ENCODE peak calls at places on chromosomes 2 and 18, in seven cellular contexts. One of them, this sample, is unnamed.

GRCh38 chr18:77776104-77776503 is 526.5 kb downstream of the GALR1 start:
- DNase-seq in EH: no peak
- DNase-seq in activated naive CD8-positive, alpha-beta T cell treated with anti-CD3 and anti-CD28 coated beads, Interleukin-2, amount 10 ng/mL, durations not matched to agents 7 days and 5 days: no peak
- DNase-seq in stimulated activated CD8-positive, alpha-beta memory T cell treated with anti-CD3 and anti-CD28 coated beads, Interleukin-7, amount 100 ng/mL, for 24 hours: no peak
- DNase-seq in kidney epithelial cell: no peak
- DNase-seq in NCI-H510A: no peak
- DNase-seq in neural crest cell: no peak
- DNase-seq in this sample: no peak

GRCh38 chr2:170878505-170878904 is 50.5 kb upstream of the GORASP2 start:
- DNase-seq in kidney epithelial cell: no peak
- DNase-seq in stimulated activated CD8-positive, alpha-beta memory T cell treated with anti-CD3 and anti-CD28 coated beads, Interleukin-7, amount 100 ng/mL, for 24 hours: no peak
- DNase-seq in neural crest cell: no peak
- DNase-seq in activated naive CD8-positive, alpha-beta T cell treated with anti-CD3 and anti-CD28 coated beads, Interleukin-2, amount 10 ng/mL, durations not matched to agents 7 days and 5 days: no peak
- DNase-seq in EH: no peak
- DNase-seq in NCI-H510A: no peak
- DNase-seq in this sample: no peak

GRCh38 chr18:78448106-78448505 is 531.5 kb upstream of the SALL3 start:
- DNase-seq in activated naive CD8-positive, alpha-beta T cell treated with anti-CD3 and anti-CD28 coated beads, Interleukin-2, amount 10 ng/mL, durations not matched to agents 7 days and 5 days: no peak
- DNase-seq in neural crest cell: no peak
- DNase-seq in NCI-H510A: no peak
- DNase-seq in kidney epithelial cell: no peak
- DNase-seq in EH: no peak
- DNase-seq in stimulated activated CD8-positive, alpha-beta memory T cell treated with anti-CD3 and anti-CD28 coated beads, Interleukin-7, amount 100 ng/mL, for 24 hours: no peak
- DNase-seq in this sample: no peak

GRCh38 chr2:186675380-186675779 is 18.5 kb upstream of the FAM171B start:
- DNase-seq in kidney epithelial cell: no peak
- DNase-seq in NCI-H510A: no peak
- DNase-seq in EH: peak
- DNase-seq in activated naive CD8-positive, alpha-beta T cell treated with anti-CD3 and anti-CD28 coated beads, Interleukin-2, amount 10 ng/mL, durations not matched to agents 7 days and 5 days: no peak
- DNase-seq in neural crest cell: no peak
- DNase-seq in stimulated activated CD8-positive, alpha-beta memory T cell treated with anti-CD3 and anti-CD28 coated beads, Interleukin-7, amount 100 ng/mL, for 24 hours: no peak
- DNase-seq in this sample: no peak

GRCh38 chr2:46732127-46732526 is 183.5 kb downstream of the MCFD2 start:
- DNase-seq in EH: no peak
- DNase-seq in stimulated activated CD8-positive, alpha-beta memory T cell treated with anti-CD3 and anti-CD28 coated beads, Interleukin-7, amount 100 ng/mL, for 24 hours: no peak
- DNase-seq in neural crest cell: no peak
- DNase-seq in activated naive CD8-positive, alpha-beta T cell treated with anti-CD3 and anti-CD28 coated beads, Interleukin-2, amount 10 ng/mL, durations not matched to agents 7 days and 5 days: no peak
- DNase-seq in kidney epithelial cell: no peak
- DNase-seq in NCI-H510A: no peak
- DNase-seq in this sample: no peak

GRCh38 chr18:13051950-13052349 is 60.8 kb downstream of the CEP192 start:
- DNase-seq in neural crest cell: no peak
- DNase-seq in stimulated activated CD8-positive, alpha-beta memory T cell treated with anti-CD3 and anti-CD28 coated beads, Interleukin-7, amount 100 ng/mL, for 24 hours: no peak
- DNase-seq in kidney epithelial cell: no peak
- DNase-seq in activated naive CD8-positive, alpha-beta T cell treated with anti-CD3 and anti-CD28 coated beads, Interleukin-2, amount 10 ng/mL, durations not matched to agents 7 days and 5 days: no peak
- DNase-seq in EH: no peak
- DNase-seq in NCI-H510A: no peak
- DNase-seq in this sample: no peak

GRCh38 chr2:204900910-204901309 is 355.6 kb downstream of the PARD3B start:
- DNase-seq in kidney epithelial cell: no peak
- DNase-seq in activated naive CD8-positive, alpha-beta T cell treated with anti-CD3 and anti-CD28 coated beads, Interleukin-2, amount 10 ng/mL, durations not matched to agents 7 days and 5 days: no peak
- DNase-seq in stimulated activated CD8-positive, alpha-beta memory T cell treated with anti-CD3 and anti-CD28 coated beads, Interleukin-7, amount 100 ng/mL, for 24 hours: no peak
- DNase-seq in neural crest cell: no peak
- DNase-seq in EH: peak
- DNase-seq in NCI-H510A: peak
- DNase-seq in this sample: no peak

GRCh38 chr2:36380624-36381481 is 25.3 kb downstream of the CRIM1 start:
- DNase-seq in NCI-H510A: no peak
- DNase-seq in stimulated activated CD8-positive, alpha-beta memory T cell treated with anti-CD3 and anti-CD28 coated beads, Interleukin-7, amount 100 ng/mL, for 24 hours: no peak
- DNase-seq in activated naive CD8-positive, alpha-beta T cell treated with anti-CD3 and anti-CD28 coated beads, Interleukin-2, amount 10 ng/mL, durations not matched to agents 7 days and 5 days: no peak
- DNase-seq in neural crest cell: no peak
- DNase-seq in kidney epithelial cell: peak
- DNase-seq in EH: peak
- DNase-seq in this sample: no peak

GRCh38 chr18:43931439-43931838 is 654.1 kb upstream of the SYT4 start:
- DNase-seq in stimulated activated CD8-positive, alpha-beta memory T cell treated with anti-CD3 and anti-CD28 coated beads, Interleukin-7, amount 100 ng/mL, for 24 hours: no peak
- DNase-seq in neural crest cell: no peak
- DNase-seq in EH: no peak
- DNase-seq in NCI-H510A: no peak
- DNase-seq in activated naive CD8-positive, alpha-beta T cell treated with anti-CD3 and anti-CD28 coated beads, Interleukin-2, amount 10 ng/mL, durations not matched to agents 7 days and 5 days: no peak
- DNase-seq in kidney epithelial cell: no peak
- DNase-seq in this sample: no peak

GRCh38 chr2:28558918-28559317 is 63.1 kb downstream of the PLB1 start:
- DNase-seq in kidney epithelial cell: no peak
- DNase-seq in neural crest cell: no peak
- DNase-seq in stimulated activated CD8-positive, alpha-beta memory T cell treated with anti-CD3 and anti-CD28 coated beads, Interleukin-7, amount 100 ng/mL, for 24 hours: no peak
- DNase-seq in activated naive CD8-positive, alpha-beta T cell treated with anti-CD3 and anti-CD28 coated beads, Interleukin-2, amount 10 ng/mL, durations not matched to agents 7 days and 5 days: no peak
- DNase-seq in EH: peak
- DNase-seq in NCI-H510A: no peak
- DNase-seq in this sample: no peak

GRCh38 chr2:200742426-200742825 is 69.3 kb upstream of the BZW1 start:
- DNase-seq in NCI-H510A: no peak
- DNase-seq in stimulated activated CD8-positive, alpha-beta memory T cell treated with anti-CD3 and anti-CD28 coated beads, Interleukin-7, amount 100 ng/mL, for 24 hours: no peak
- DNase-seq in neural crest cell: no peak
- DNase-seq in activated naive CD8-positive, alpha-beta T cell treated with anti-CD3 and anti-CD28 coated beads, Interleukin-2, amount 10 ng/mL, durations not matched to agents 7 days and 5 days: no peak
- DNase-seq in EH: peak
- DNase-seq in kidney epithelial cell: no peak
- DNase-seq in this sample: no peak

GRCh38 chr2:23404426-23404825 is 19.4 kb downstream of the KLHL29 start:
- DNase-seq in stimulated activated CD8-positive, alpha-beta memory T cell treated with anti-CD3 and anti-CD28 coated beads, Interleukin-7, amount 100 ng/mL, for 24 hours: no peak
- DNase-seq in NCI-H510A: peak
- DNase-seq in activated naive CD8-positive, alpha-beta T cell treated with anti-CD3 and anti-CD28 coated beads, Interleukin-2, amount 10 ng/mL, durations not matched to agents 7 days and 5 days: no peak
- DNase-seq in neural crest cell: no peak
- DNase-seq in kidney epithelial cell: peak
- DNase-seq in EH: peak
- DNase-seq in this sample: no peak

GRCh38 chr2:107108556-107108955 is 222.6 kb upstream of the ST6GAL2 start:
- DNase-seq in kidney epithelial cell: no peak
- DNase-seq in EH: peak
- DNase-seq in stimulated activated CD8-positive, alpha-beta memory T cell treated with anti-CD3 and anti-CD28 coated beads, Interleukin-7, amount 100 ng/mL, for 24 hours: no peak
- DNase-seq in neural crest cell: no peak
- DNase-seq in NCI-H510A: no peak
- DNase-seq in activated naive CD8-positive, alpha-beta T cell treated with anti-CD3 and anti-CD28 coated beads, Interleukin-2, amount 10 ng/mL, durations not matched to agents 7 days and 5 days: no peak
- DNase-seq in this sample: no peak

GRCh38 chr18:12579775-12580174 is 78.1 kb downstream of the SPIRE1 start:
- DNase-seq in EH: no peak
- DNase-seq in NCI-H510A: no peak
- DNase-seq in neural crest cell: no peak
- DNase-seq in kidney epithelial cell: no peak
- DNase-seq in stimulated activated CD8-positive, alpha-beta memory T cell treated with anti-CD3 and anti-CD28 coated beads, Interleukin-7, amount 100 ng/mL, for 24 hours: no peak
- DNase-seq in activated naive CD8-positive, alpha-beta T cell treated with anti-CD3 and anti-CD28 coated beads, Interleukin-2, amount 10 ng/mL, durations not matched to agents 7 days and 5 days: no peak
- DNase-seq in this sample: no peak

GRCh38 chr2:240930096-240930630 is 24.0 kb downstream of the CROCC2 start:
- DNase-seq in kidney epithelial cell: no peak
- DNase-seq in NCI-H510A: no peak
- DNase-seq in activated naive CD8-positive, alpha-beta T cell treated with anti-CD3 and anti-CD28 coated beads, Interleukin-2, amount 10 ng/mL, durations not matched to agents 7 days and 5 days: no peak
- DNase-seq in stimulated activated CD8-positive, alpha-beta memory T cell treated with anti-CD3 and anti-CD28 coated beads, Interleukin-7, amount 100 ng/mL, for 24 hours: no peak
- DNase-seq in EH: no peak
- DNase-seq in neural crest cell: no peak
- DNase-seq in this sample: no peak

GRCh38 chr18:49529596-49529995 is 32.3 kb upstream of the LIPG start:
- DNase-seq in activated naive CD8-positive, alpha-beta T cell treated with anti-CD3 and anti-CD28 coated beads, Interleukin-2, amount 10 ng/mL, durations not matched to agents 7 days and 5 days: no peak
- DNase-seq in stimulated activated CD8-positive, alpha-beta memory T cell treated with anti-CD3 and anti-CD28 coated beads, Interleukin-7, amount 100 ng/mL, for 24 hours: no peak
- DNase-seq in NCI-H510A: no peak
- DNase-seq in EH: no peak
- DNase-seq in neural crest cell: no peak
- DNase-seq in kidney epithelial cell: no peak
- DNase-seq in this sample: no peak

GRCh38 chr2:8501061-8501460 is 180.8 kb upstream of the ID2 start:
- DNase-seq in NCI-H510A: no peak
- DNase-seq in EH: no peak
- DNase-seq in kidney epithelial cell: no peak
- DNase-seq in neural crest cell: no peak
- DNase-seq in activated naive CD8-positive, alpha-beta T cell treated with anti-CD3 and anti-CD28 coated beads, Interleukin-2, amount 10 ng/mL, durations not matched to agents 7 days and 5 days: peak
- DNase-seq in stimulated activated CD8-positive, alpha-beta memory T cell treated with anti-CD3 and anti-CD28 coated beads, Interleukin-7, amount 100 ng/mL, for 24 hours: no peak
- DNase-seq in this sample: no peak

GRCh38 chr2:77910136-77910535 is 388.0 kb upstream of the LRRTM4 start:
- DNase-seq in kidney epithelial cell: no peak
- DNase-seq in NCI-H510A: no peak
- DNase-seq in neural crest cell: no peak
- DNase-seq in activated naive CD8-positive, alpha-beta T cell treated with anti-CD3 and anti-CD28 coated beads, Interleukin-2, amount 10 ng/mL, durations not matched to agents 7 days and 5 days: no peak
- DNase-seq in stimulated activated CD8-positive, alpha-beta memory T cell treated with anti-CD3 and anti-CD28 coated beads, Interleukin-7, amount 100 ng/mL, for 24 hours: no peak
- DNase-seq in EH: no peak
- DNase-seq in this sample: no peak

GRCh38 chr2:153287109-153287801 is 191.3 kb downstream of the RPRM start:
- DNase-seq in activated naive CD8-positive, alpha-beta T cell treated with anti-CD3 and anti-CD28 coated beads, Interleukin-2, amount 10 ng/mL, durations not matched to agents 7 days and 5 days: no peak
- DNase-seq in NCI-H510A: no peak
- DNase-seq in kidney epithelial cell: no peak
- DNase-seq in stimulated activated CD8-positive, alpha-beta memory T cell treated with anti-CD3 and anti-CD28 coated beads, Interleukin-7, amount 100 ng/mL, for 24 hours: no peak
- DNase-seq in EH: no peak
- DNase-seq in neural crest cell: peak
- DNase-seq in this sample: no peak